ENCODE peak calls at places on chromosomes 11 and 22, in eight cellular contexts. One of them, this sample, is unnamed.

GRCh38 chr11:113313601-113314000 is 782 bp upstream of the TTC12 start:
- DNase-seq in NCI-H774: no peak
- DNase-seq in renal cortical epithelial cell: no peak
- DNase-seq in AG10803: no peak
- DNase-seq in ELR: peak; percentile 6
- DNase-seq in T1000: no peak
- DNase-seq in C1 segment of cervical spinal cord: no peak
- DNase-seq in heart right ventricle: no peak
- DNase-seq in this sample: no peak

GRCh38 chr22:46002757-46003270 is 25.9 kb upstream of the WNT7B start:
- DNase-seq in renal cortical epithelial cell: no peak
- DNase-seq in ELR: peak; percentile 82
- DNase-seq in C1 segment of cervical spinal cord: no peak
- DNase-seq in AG10803: peak; percentile 84
- DNase-seq in NCI-H774: no peak
- DNase-seq in T1000: no peak
- DNase-seq in heart right ventricle: no peak
- DNase-seq in this sample: no peak

GRCh38 chr11:18720086-18720810 is 5.7 kb downstream of the IGSF22 start:
- DNase-seq in ELR: no peak
- DNase-seq in T1000: no peak
- DNase-seq in renal cortical epithelial cell: no peak
- DNase-seq in AG10803: peak; percentile 30
- DNase-seq in C1 segment of cervical spinal cord: no peak
- DNase-seq in heart right ventricle: no peak
- DNase-seq in NCI-H774: no peak
- DNase-seq in this sample: no peak

GRCh38 chr22:44172370-44173108 is 8.2 kb upstream of the PARVG start:
- DNase-seq in renal cortical epithelial cell: no peak
- DNase-seq in T1000: no peak
- DNase-seq in AG10803: peak; percentile 11
- DNase-seq in ELR: no peak
- DNase-seq in NCI-H774: peak; percentile 61
- DNase-seq in C1 segment of cervical spinal cord: peak; percentile 35
- DNase-seq in heart right ventricle: peak; percentile 32
- DNase-seq in this sample: no peak

GRCh38 chr22:46684706-46685105 is 53.3 kb downstream of the CERK start:
- DNase-seq in C1 segment of cervical spinal cord: no peak
- DNase-seq in AG10803: no peak
- DNase-seq in renal cortical epithelial cell: no peak
- DNase-seq in NCI-H774: peak; percentile 2
- DNase-seq in T1000: no peak
- DNase-seq in ELR: no peak
- DNase-seq in heart right ventricle: peak; percentile 57
- DNase-seq in this sample: no peak

GRCh38 chr22:22397292-22397870 is 111.2 kb downstream of the ZNF280B start:
- DNase-seq in AG10803: peak; percentile 61
- DNase-seq in NCI-H774: peak; percentile 38
- DNase-seq in ELR: peak; percentile 56
- DNase-seq in T1000: no peak
- DNase-seq in renal cortical epithelial cell: peak; percentile 71
- DNase-seq in C1 segment of cervical spinal cord: no peak
- DNase-seq in heart right ventricle: peak; percentile 61
- DNase-seq in this sample: no peak

GRCh38 chr11:2311456-2312201 is 9.8 kb downstream of the TSPAN32 start:
- DNase-seq in renal cortical epithelial cell: no peak
- DNase-seq in heart right ventricle: no peak
- DNase-seq in ELR: no peak
- DNase-seq in NCI-H774: no peak
- DNase-seq in AG10803: no peak
- DNase-seq in C1 segment of cervical spinal cord: no peak
- DNase-seq in T1000: no peak
- DNase-seq in this sample: no peak

GRCh38 chr11:102111011-102111786 is 952 bp downstream of the YAP1 start:
- DNase-seq in heart right ventricle: peak; percentile 76
- DNase-seq in AG10803: peak; percentile 80
- DNase-seq in ELR: peak; percentile 88
- DNase-seq in NCI-H774: no peak
- DNase-seq in C1 segment of cervical spinal cord: no peak
- DNase-seq in renal cortical epithelial cell: peak; percentile 58
- DNase-seq in T1000: peak; percentile 18
- DNase-seq in this sample: no peak

GRCh38 chr22:39995346-39996252 is 845 bp downstream of the FAM83F start:
- DNase-seq in T1000: no peak
- DNase-seq in AG10803: no peak
- DNase-seq in heart right ventricle: no peak
- DNase-seq in C1 segment of cervical spinal cord: no peak
- DNase-seq in ELR: no peak
- DNase-seq in NCI-H774: no peak
- DNase-seq in renal cortical epithelial cell: no peak
- DNase-seq in this sample: no peak

GRCh38 chr22:35555351-35555915 is 14.8 kb downstream of the RASD2 start:
- DNase-seq in C1 segment of cervical spinal cord: no peak
- DNase-seq in ELR: peak; percentile 33
- DNase-seq in T1000: no peak
- DNase-seq in AG10803: peak; percentile 71
- DNase-seq in renal cortical epithelial cell: no peak
- DNase-seq in NCI-H774: no peak
- DNase-seq in heart right ventricle: no peak
- DNase-seq in this sample: no peak

GRCh38 chr11:44899959-44900358 is 50.7 kb downstream of the TP53I11 start:
- DNase-seq in NCI-H774: no peak
- DNase-seq in renal cortical epithelial cell: no peak
- DNase-seq in C1 segment of cervical spinal cord: no peak
- DNase-seq in ELR: peak; percentile 64
- DNase-seq in AG10803: peak; percentile 64
- DNase-seq in heart right ventricle: no peak
- DNase-seq in T1000: no peak
- DNase-seq in this sample: no peak

GRCh38 chr22:36369004-36369921 is 18.5 kb downstream of the MYH9 start:
- DNase-seq in renal cortical epithelial cell: no peak
- DNase-seq in T1000: no peak
- DNase-seq in ELR: peak; percentile 37
- DNase-seq in heart right ventricle: no peak
- DNase-seq in AG10803: no peak
- DNase-seq in NCI-H774: no peak
- DNase-seq in C1 segment of cervical spinal cord: peak; percentile 57
- DNase-seq in this sample: peak; percentile 29

GRCh38 chr11:10916674-10917073 is 58.8 kb upstream of the ZBED5 start:
- DNase-seq in ELR: peak; percentile 38
- DNase-seq in NCI-H774: no peak
- DNase-seq in T1000: no peak
- DNase-seq in renal cortical epithelial cell: no peak
- DNase-seq in AG10803: no peak
- DNase-seq in C1 segment of cervical spinal cord: no peak
- DNase-seq in heart right ventricle: no peak
- DNase-seq in this sample: no peak

GRCh38 chr11:35934981-35935380 is 8.9 kb upstream of the LDLRAD3 start:
- DNase-seq in heart right ventricle: no peak
- DNase-seq in NCI-H774: no peak
- DNase-seq in T1000: no peak
- DNase-seq in C1 segment of cervical spinal cord: no peak
- DNase-seq in ELR: no peak
- DNase-seq in AG10803: no peak
- DNase-seq in renal cortical epithelial cell: no peak
- DNase-seq in this sample: no peak

GRCh38 chr11:100923555-100923954 is 206.1 kb downstream of the PGR start:
- DNase-seq in C1 segment of cervical spinal cord: no peak
- DNase-seq in heart right ventricle: no peak
- DNase-seq in T1000: no peak
- DNase-seq in renal cortical epithelial cell: no peak
- DNase-seq in NCI-H774: no peak
- DNase-seq in AG10803: peak; percentile 47
- DNase-seq in ELR: peak; percentile 17
- DNase-seq in this sample: no peak

GRCh38 chr11:66478823-66479740 is 1.2 kb upstream of the DPP3 start:
- DNase-seq in T1000: no peak
- DNase-seq in heart right ventricle: peak; percentile 47
- DNase-seq in renal cortical epithelial cell: peak; percentile 59
- DNase-seq in NCI-H774: peak; percentile 8
- DNase-seq in ELR: peak; percentile 67
- DNase-seq in C1 segment of cervical spinal cord: no peak
- DNase-seq in AG10803: peak; percentile 44
- DNase-seq in this sample: peak; percentile 16

GRCh38 chr11:19853016-19853415 is 140.4 kb downstream of the NAV2 start:
- DNase-seq in ELR: peak; percentile 47
- DNase-seq in NCI-H774: no peak
- DNase-seq in heart right ventricle: no peak
- DNase-seq in renal cortical epithelial cell: peak; percentile 49
- DNase-seq in T1000: no peak
- DNase-seq in C1 segment of cervical spinal cord: no peak
- DNase-seq in AG10803: peak; percentile 54
- DNase-seq in this sample: no peak

GRCh38 chr11:19832901-19833300 is 120.3 kb downstream of the NAV2 start:
- DNase-seq in AG10803: no peak
- DNase-seq in heart right ventricle: no peak
- DNase-seq in C1 segment of cervical spinal cord: no peak
- DNase-seq in NCI-H774: no peak
- DNase-seq in renal cortical epithelial cell: no peak
- DNase-seq in T1000: no peak
- DNase-seq in ELR: no peak
- DNase-seq in this sample: no peak

GRCh38 chr11:117435296-117435695 is 107.6 kb downstream of the CEP164 start:
- DNase-seq in heart right ventricle: no peak
- DNase-seq in ELR: no peak
- DNase-seq in AG10803: no peak
- DNase-seq in C1 segment of cervical spinal cord: no peak
- DNase-seq in renal cortical epithelial cell: no peak
- DNase-seq in T1000: no peak
- DNase-seq in NCI-H774: no peak
- DNase-seq in this sample: no peak

GRCh38 chr11:86816251-86816726 is 15.9 kb downstream of the PRSS23 start:
- DNase-seq in NCI-H774: no peak
- DNase-seq in T1000: no peak
- DNase-seq in heart right ventricle: no peak
- DNase-seq in C1 segment of cervical spinal cord: no peak
- DNase-seq in ELR: peak; percentile 66
- DNase-seq in renal cortical epithelial cell: peak; percentile 62
- DNase-seq in AG10803: peak; percentile 34
- DNase-seq in this sample: no peak

GRCh38 chr11:17581732-17582053 is 34.6 kb downstream of the OTOG start:
- DNase-seq in ELR: no peak
- DNase-seq in renal cortical epithelial cell: no peak
- DNase-seq in C1 segment of cervical spinal cord: no peak
- DNase-seq in NCI-H774: no peak
- DNase-seq in T1000: no peak
- DNase-seq in heart right ventricle: no peak
- DNase-seq in AG10803: no peak
- DNase-seq in this sample: no peak

GRCh38 chr22:23533328-23533762 is 46.7 kb downstream of the IGLL1 start:
- DNase-seq in NCI-H774: no peak
- DNase-seq in AG10803: no peak
- DNase-seq in ELR: peak; percentile 17
- DNase-seq in C1 segment of cervical spinal cord: no peak
- DNase-seq in heart right ventricle: no peak
- DNase-seq in renal cortical epithelial cell: no peak
- DNase-seq in T1000: no peak
- DNase-seq in this sample: no peak

GRCh38 chr11:67541198-67541597 is 18.0 kb upstream of the CABP2 start:
- DNase-seq in renal cortical epithelial cell: no peak
- DNase-seq in AG10803: no peak
- DNase-seq in T1000: no peak
- DNase-seq in C1 segment of cervical spinal cord: no peak
- DNase-seq in heart right ventricle: no peak
- DNase-seq in ELR: no peak
- DNase-seq in NCI-H774: no peak
- DNase-seq in this sample: no peak

This sample was measured in effector CD8-positive, alpha-beta T cell.